ENCODE peak calls at places on chromosomes 3 and 15, in four cellular contexts. G, V, N and K are unnamed samples.

GRCh38 chr15:56194035-56194434 is 49.6 kb downstream of the RFX7 start:
- DNase-seq in N (no peak), V (no peak), G (no peak), K (no peak)

GRCh38 chr15:67224889-67225288 is 29.6 kb downstream of the AAGAB start:
- DNase-seq in N (peak; percentile 84), G (peak; percentile 43), V (no peak), K (no peak)

GRCh38 chr15:47972738-47973137 is 148.1 kb upstream of the SLC24A5 start:
- DNase-seq in N (no peak), V (no peak), G (no peak), K (no peak)

GRCh38 chr15:63146684-63147083 is 10.6 kb downstream of the RPS27L start:
- DNase-seq in N (peak; percentile 4), G (no peak), V (no peak), K (no peak)

GRCh38 chr3:79139395-79140060 is 628.3 kb downstream of the ROBO1 start:
- DNase-seq in G (no peak), V (no peak), N (peak; percentile 34), K (no peak)

GRCh38 chr3:101066776-101067175 is 73.6 kb upstream of the ABI3BP start:
- DNase-seq in G (no peak), V (no peak), N (no peak), K (no peak)

GRCh38 chr3:159765025-159765859 is 223.4 kb upstream of the IL12A start:
- DNase-seq in V (peak; percentile 56), G (peak; percentile 67), N (peak; percentile 12), K (peak; percentile 39)

GRCh38 chr3:108352176-108352575 is 55.8 kb downstream of the HHLA2 start:
- DNase-seq in G (no peak), N (no peak), V (no peak), K (no peak)

GRCh38 chr3:139530717-139531116 is 8.8 kb downstream of the RBP1 start:
- DNase-seq in V (no peak), G (no peak), N (no peak), K (no peak)

GRCh38 chr3:126417461-126418255 is 22.9 kb downstream of the CFAP100 start:
- DNase-seq in N (no peak), V (no peak), G (no peak), K (no peak)

GRCh38 chr3:193883551-193883950 is 252.4 kb upstream of the HES1 start:
- DNase-seq in G (no peak), N (peak; percentile 60), V (no peak), K (no peak)